ENCODE peak calls at places on chromosomes 13 and 19, in five cellular contexts. Z is EL, U is AG08395, A is SK-MEL-5, Y is NCI-H2081. O is an unnamed sample.

GRCh38 chr19:29660835-29661234 is 4.4 kb upstream of the PLEKHF1 start:
- DNase-seq in Z (no peak), A (no peak), U (no peak), Y (no peak), O (no peak)

GRCh38 chr19:47723573-47723923 is 10.3 kb downstream of the EHD2 start:
- DNase-seq in U (no peak), Z (peak), A (peak), Y (no peak), O (peak)

GRCh38 chr13:112729408-112729807 is 39.6 kb downstream of the ATP11A start:
- DNase-seq in Z (no peak), U (no peak), Y (no peak), A (no peak), O (no peak)

GRCh38 chr19:49391581-49392399 is 3.7 kb downstream of the KASH5 start:
- DNase-seq in A (peak), Y (peak), Z (peak), U (peak), O (peak)

GRCh38 chr13:110209950-110210603 is 96.9 kb downstream of the COL4A1 start:
- DNase-seq in U (no peak), Z (no peak), A (no peak), Y (no peak), O (no peak)

GRCh38 chr19:2226051-2226839 is 9.9 kb downstream of the PLEKHJ1 start:
- DNase-seq in U (no peak), Y (no peak), Z (no peak), A (no peak), O (no peak)

GRCh38 chr13:40345654-40346372 is 320.6 kb downstream of the FOXO1 start:
- DNase-seq in A (no peak), U (no peak), Z (no peak), Y (no peak), O (no peak)

GRCh38 chr13:40026741-40027140 is 371.3 kb downstream of the COG6 start:
- DNase-seq in Z (no peak), A (no peak), Y (no peak), U (no peak), O (no peak)

GRCh38 chr19:48329167-48329891 is 4.0 kb downstream of the EMP3 start:
- DNase-seq in Z (peak), U (no peak), A (peak), Y (no peak), O (no peak)

GRCh38 chr13:30020726-30021312 is 170.4 kb upstream of the UBL3 start:
- DNase-seq in U (peak), A (no peak), Z (peak), Y (no peak), O (no peak)

GRCh38 chr13:45446181-45446580 is 18.6 kb upstream of the COG3 start:
- DNase-seq in Z (peak), Y (no peak), A (no peak), U (peak), O (no peak)

GRCh38 chr13:33723365-33723764 is 94.6 kb upstream of the RFC3 start:
- DNase-seq in Z (peak), U (no peak), Y (no peak), A (peak), O (no peak)

GRCh38 chr13:51342706-51343105 is 3.2 kb downstream of the SERPINE3 start:
- DNase-seq in U (peak), Y (no peak), A (no peak), Z (peak), O (no peak)

O was measured in NCI-H1694 treated with DMSO at 0.1 percent for 48 hours.